ENCODE peak calls at places on chromosomes 16 and 17, in six cellular contexts. Y is cardiac muscle cell, V is OCI-LY7, L is SK-N-SH, W is lower lobe of right lung, F is heart right ventricle. S is an unnamed sample.

GRCh38 chr17:78113804-78114785 is 14.5 kb downstream of the TMC6 start:
- DNase-seq in V (no peak), Y (no peak), L (no peak), F (no peak), W (no peak), S (no peak)

GRCh38 chr16:16185095-16185494 is 38.2 kb downstream of the ABCC6 start:
- DNase-seq in W (no peak), V (no peak), F (no peak), Y (no peak), L (no peak), S (no peak)

GRCh38 chr16:4261557-4262172 is 11.2 kb downstream of the TFAP4 start:
- DNase-seq in W (no peak), Y (peak; percentile 42), F (no peak), V (peak; percentile 20), L (peak; percentile 78), S (no peak)

GRCh38 chr17:3534881-3535252 is 22.7 kb downstream of the TRPV3 start:
- DNase-seq in W (peak; percentile 44), V (no peak), Y (peak; percentile 75), F (no peak), L (no peak), S (no peak)

GRCh38 chr17:12242390-12242954 is 221.8 kb downstream of the MAP2K4 start:
- DNase-seq in W (no peak), F (no peak), Y (no peak), V (no peak), L (no peak), S (no peak)

GRCh38 chr16:7745321-7745720 is 412.7 kb downstream of the RBFOX1 start:
- DNase-seq in W (no peak), F (no peak), L (no peak), V (no peak), Y (no peak), S (no peak)

GRCh38 chr17:3615160-3615870 is 6.1 kb upstream of the TRPV1 start:
- DNase-seq in L (no peak), V (no peak), F (no peak), Y (no peak), W (no peak), S (no peak)

GRCh38 chr17:79991924-79992656 is 43.6 kb downstream of the TBC1D16 start:
- DNase-seq in V (no peak), Y (peak; percentile 9), L (no peak), W (no peak), F (peak; percentile 45), S (no peak)

GRCh38 chr17:14019186-14019956 is 49.9 kb upstream of the COX10 start:
- DNase-seq in Y (peak; percentile 66), F (no peak), V (no peak), W (no peak), L (no peak), S (no peak)

GRCh38 chr16:57192720-57193486 is 6.8 kb downstream of the RSPRY1 start:
- DNase-seq in W (no peak), Y (peak; percentile 52), F (no peak), V (no peak), L (no peak), S (no peak)

GRCh38 chr16:87303431-87303930 is 13.7 kb downstream of the C16orf95 start:
- DNase-seq in V (peak; percentile 62), W (no peak), L (no peak), Y (no peak), F (no peak), S (no peak)

GRCh38 chr17:20073056-20073979 is 64.2 kb downstream of the SPECC1 start:
- DNase-seq in Y (peak; percentile 84), L (no peak), W (peak; percentile 67), F (peak; percentile 65), V (no peak), S (peak; percentile 60)

GRCh38 chr16:64969221-64969620 is 152.6 kb downstream of the CDH11 start:
- DNase-seq in W (no peak), L (no peak), F (no peak), Y (peak; percentile 61), V (no peak), S (no peak)

GRCh38 chr16:3134338-3135119 is at the start of gene ZNF213:
- DNase-seq in W (peak; percentile 96), L (peak; percentile 94), F (peak; percentile 97), Y (peak; percentile 99), V (peak; percentile 98), S (peak; percentile 97)
- H3K4me3 ChIP-seq in W (peak within 1 kb of the TSS; percentile 92), L (peak within 1 kb of the TSS; percentile 97), F (peak within 1 kb of the TSS; percentile 99), Y (peak within 1 kb of the TSS; percentile 88), V (peak within 1 kb of the TSS; percentile 79), S (peak within 1 kb of the TSS; percentile 94)

GRCh38 chr17:63276821-63277220 is 169.3 kb downstream of the CYB561 start:
- DNase-seq in L (no peak), W (no peak), V (no peak), Y (peak; percentile 35), F (no peak), S (no peak)

GRCh38 chr17:63275968-63276349 is 170.1 kb downstream of the CYB561 start:
- DNase-seq in Y (no peak), V (no peak), F (no peak), L (no peak), W (no peak), S (no peak)

GRCh38 chr17:63275318-63275967 is 170.7 kb downstream of the CYB561 start:
- DNase-seq in Y (peak; percentile 96), W (no peak), V (no peak), L (no peak), F (no peak), S (no peak)

GRCh38 chr17:63276376-63276775 is 169.7 kb downstream of the CYB561 start:
- DNase-seq in L (no peak), Y (no peak), W (no peak), V (no peak), F (no peak), S (no peak)

DNA sequence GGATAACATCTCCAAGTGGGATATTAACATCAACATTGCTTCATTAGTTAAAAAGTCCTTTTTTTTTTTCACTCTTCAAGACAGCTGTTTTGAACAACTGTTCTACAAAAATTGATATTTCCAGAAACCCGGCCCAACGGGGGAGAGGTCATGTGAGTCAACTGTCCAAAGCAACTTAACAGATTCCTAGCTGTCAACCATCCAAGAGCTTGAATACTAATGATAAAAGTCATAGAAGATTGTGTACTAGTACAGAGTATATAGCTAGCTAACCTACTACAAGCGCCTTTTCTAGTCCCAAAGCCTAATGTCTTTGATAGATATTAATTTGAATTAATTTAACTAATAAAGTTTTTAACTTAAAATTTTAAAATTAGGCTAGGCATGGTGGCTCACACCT is 171.9 kb downstream of the CYB561 start:
- DNase-seq in V (no peak), W (no peak), F (peak; percentile 40), L (no peak), Y (peak; percentile 80), S (no peak)
- H3K4me3 ChIP-seq in V (no peak overlapping the region), W (no peak overlapping the region), F (no peak overlapping the region), L (no peak overlapping the region), Y (no peak overlapping the region), S (no peak overlapping the region)

GRCh38 chr17:47702391-47702995 is 8.5 kb downstream of the TBKBP1 start:
- DNase-seq in L (no peak), Y (no peak), W (peak; percentile 15), F (no peak), V (no peak), S (no peak)
- H3K4me3 ChIP-seq in L (no peak overlapping the region), Y (no peak overlapping the region), W (no peak overlapping the region), F (no peak overlapping the region), V (no peak overlapping the region), S (no peak overlapping the region)

GRCh38 chr17:15973016-15973415 is 26.5 kb downstream of the ZSWIM7 start:
- DNase-seq in V (no peak), F (no peak), W (no peak), L (no peak), Y (no peak), S (no peak)

GRCh38 chr17:15971108-15971507 is 26.2 kb downstream of the ADORA2B start:
- DNase-seq in Y (no peak), W (no peak), V (no peak), L (no peak), F (no peak), S (no peak)

GRCh38 chr17:15972497-15972951 is 27.0 kb downstream of the ZSWIM7 start:
- DNase-seq in V (no peak), Y (peak; percentile 51), F (no peak), L (no peak), W (no peak), S (no peak)

GRCh38 chr17:15971882-15972281 is 27.0 kb downstream of the ADORA2B start:
- DNase-seq in F (no peak), Y (no peak), V (no peak), W (no peak), L (no peak), S (peak; percentile 40)

DNA sequence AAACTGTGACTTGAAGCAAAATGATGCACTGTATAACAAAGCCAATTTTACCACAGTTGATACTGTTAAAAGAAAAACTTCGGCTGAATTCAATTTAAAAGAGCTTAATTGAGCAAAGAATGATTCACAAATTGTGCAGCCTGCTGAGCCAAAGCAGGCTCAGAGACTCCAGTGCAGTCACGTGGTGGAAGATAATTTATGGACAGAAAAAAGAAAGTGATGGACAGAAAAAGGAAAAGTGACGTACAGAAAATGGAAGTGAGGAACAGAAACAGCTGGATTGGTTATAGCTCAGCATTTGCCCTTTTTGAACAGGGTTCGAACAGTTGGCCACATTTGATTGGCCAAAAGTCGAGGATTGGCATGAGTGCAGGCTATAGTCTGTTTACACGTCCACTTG is 25.7 kb downstream of the ZSWIM7 start:
- DNase-seq in L (no peak), V (no peak), Y (no peak), W (no peak), F (no peak), S (no peak)
- H3K4me3 ChIP-seq in L (no peak overlapping the region), V (no peak overlapping the region), Y (no peak overlapping the region), W (no peak overlapping the region), F (no peak overlapping the region), S (no peak overlapping the region)

DNA sequence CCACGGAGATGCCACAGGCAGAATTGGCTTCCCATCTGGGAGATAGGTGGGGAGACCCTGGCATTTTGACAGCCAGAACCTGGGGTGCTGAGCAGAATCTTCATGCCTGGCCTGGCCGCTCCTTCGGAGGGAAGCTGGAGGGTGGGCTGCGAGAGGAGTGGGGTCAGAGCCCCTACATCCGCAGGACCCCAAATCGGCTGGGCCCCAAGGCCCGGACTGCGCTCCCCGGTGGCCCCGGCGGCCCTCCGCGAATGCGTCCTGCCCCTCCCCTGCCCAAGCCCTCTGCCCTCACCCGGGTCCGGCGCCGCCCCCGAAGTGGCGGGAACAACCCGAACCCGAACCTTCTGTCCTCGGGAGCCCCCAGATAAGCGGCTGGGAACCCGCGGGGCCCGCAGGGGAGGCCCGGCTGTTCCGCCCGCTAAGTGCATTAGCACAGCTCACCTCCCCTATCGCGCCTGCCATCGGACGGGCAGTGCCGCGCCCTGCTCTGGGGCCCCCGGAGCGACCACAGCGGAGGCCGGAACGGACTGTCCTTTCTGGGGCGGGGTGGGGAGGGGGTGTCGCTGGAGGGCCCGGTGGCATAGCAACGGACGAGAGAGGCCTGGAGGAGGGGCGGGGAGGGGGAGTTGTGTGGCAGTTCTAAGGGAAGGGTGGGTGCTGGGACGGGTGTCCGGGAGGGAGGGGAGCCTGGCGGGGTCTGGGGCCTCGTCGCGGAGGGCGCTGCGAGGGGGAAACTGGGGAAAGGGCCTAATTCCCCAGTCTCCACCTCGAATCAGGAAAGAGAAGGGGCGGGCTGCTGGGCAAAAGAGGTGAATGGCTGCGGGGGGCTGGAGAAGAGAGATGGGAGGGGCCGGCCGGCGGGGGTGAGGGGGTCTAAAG is 752 bp upstream of the PNMT start:
- DNase-seq in F (no peak), V (no peak), L (peak; percentile 84), W (no peak), Y (no peak), S (no peak)
- H3K4me3 ChIP-seq in F (peak overlapping the region; percentile 63), V (no peak overlapping the region), L (no peak overlapping the region), W (peak overlapping the region; percentile 54), Y (peak overlapping the region; percentile 36), S (no peak overlapping the region)

DNA sequence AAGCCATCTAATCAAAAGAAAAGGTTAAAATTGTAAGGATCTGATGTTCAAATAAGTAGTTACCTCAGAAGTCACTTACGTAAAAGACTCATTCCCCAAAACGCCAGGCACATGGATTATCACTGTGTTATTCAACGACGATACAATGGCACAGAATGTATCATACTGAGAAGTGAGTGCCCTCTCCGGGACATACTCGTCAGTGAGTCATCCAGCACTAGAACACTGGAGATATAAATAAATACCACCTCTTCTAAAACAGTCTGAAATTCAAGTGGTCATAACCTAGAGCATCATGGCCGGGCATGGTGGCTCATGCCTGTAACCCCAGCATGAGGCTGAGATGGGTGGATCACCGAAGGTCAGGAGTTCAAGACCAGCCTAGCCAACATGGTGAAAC is 24.9 kb downstream of the USP31 start:
- DNase-seq in Y (peak; percentile 62), F (no peak), V (no peak), L (no peak), W (no peak), S (no peak)
- H3K4me3 ChIP-seq in Y (no peak overlapping the region), F (no peak overlapping the region), V (no peak overlapping the region), L (no peak overlapping the region), W (no peak overlapping the region), S (no peak overlapping the region)